ENCODE peak calls at places on chromosome 11, in nine cellular contexts. One of them, this sample, is unnamed.

GRCh38 chr11:112279901-112280267 is 19.2 kb upstream of the PLET1 start:
- DNase-seq in tibial artery: peak; percentile 51
- DNase-seq in heart left ventricle: peak; percentile 70
- DNase-seq in left lung: peak; percentile 74
- DNase-seq in colonic mucosa: peak; percentile 80
- DNase-seq in heart right ventricle: peak; percentile 80
- DNase-seq in endodermal cell: peak; percentile 92
- DNase-seq in ovary: peak; percentile 61
- DNase-seq in AG04450: no peak
- DNase-seq in this sample: peak; percentile 70

GRCh38 chr11:97537407-97538150 is 1147.8 kb downstream of the JRKL start:
- DNase-seq in tibial artery: no peak
- DNase-seq in heart left ventricle: no peak
- DNase-seq in left lung: no peak
- DNase-seq in colonic mucosa: no peak
- DNase-seq in heart right ventricle: no peak
- DNase-seq in endodermal cell: peak; percentile 47
- DNase-seq in ovary: no peak
- DNase-seq in AG04450: no peak
- DNase-seq in this sample: no peak

GRCh38 chr11:79400717-79401330 is 40.0 kb downstream of the TENM4 start:
- DNase-seq in tibial artery: no peak
- DNase-seq in heart left ventricle: no peak
- DNase-seq in left lung: no peak
- DNase-seq in colonic mucosa: peak; percentile 40
- DNase-seq in heart right ventricle: peak; percentile 39
- DNase-seq in endodermal cell: peak; percentile 89
- DNase-seq in ovary: peak; percentile 40
- DNase-seq in AG04450: no peak
- DNase-seq in this sample: peak; percentile 36

GRCh38 chr11:131624526-131624925 is 254.1 kb downstream of the NTM start:
- DNase-seq in tibial artery: no peak
- DNase-seq in heart left ventricle: no peak
- DNase-seq in left lung: no peak
- DNase-seq in colonic mucosa: no peak
- DNase-seq in heart right ventricle: no peak
- DNase-seq in endodermal cell: no peak
- DNase-seq in ovary: no peak
- DNase-seq in AG04450: no peak
- DNase-seq in this sample: no peak

GRCh38 chr11:75269896-75270295 is 29.3 kb downstream of the TPBGL start:
- DNase-seq in tibial artery: no peak
- DNase-seq in heart left ventricle: no peak
- DNase-seq in left lung: peak; percentile 19
- DNase-seq in colonic mucosa: no peak
- DNase-seq in heart right ventricle: no peak
- DNase-seq in endodermal cell: peak; percentile 37
- DNase-seq in ovary: peak; percentile 5
- DNase-seq in AG04450: no peak
- DNase-seq in this sample: no peak

GRCh38 chr11:134905966-134906955 is 494.2 kb upstream of the B3GAT1 start:
- DNase-seq in tibial artery: no peak
- DNase-seq in heart left ventricle: no peak
- DNase-seq in left lung: no peak
- DNase-seq in colonic mucosa: no peak
- DNase-seq in heart right ventricle: no peak
- DNase-seq in endodermal cell: no peak
- DNase-seq in ovary: no peak
- DNase-seq in AG04450: no peak
- DNase-seq in this sample: no peak

GRCh38 chr11:69012092-69013008 is 696 bp downstream of the MRGPRF start:
- DNase-seq in tibial artery: peak; percentile 55
- DNase-seq in heart left ventricle: no peak
- DNase-seq in left lung: no peak
- DNase-seq in colonic mucosa: no peak
- DNase-seq in heart right ventricle: no peak
- DNase-seq in endodermal cell: peak; percentile 73
- DNase-seq in ovary: peak; percentile 61
- DNase-seq in AG04450: no peak
- DNase-seq in this sample: no peak

GRCh38 chr11:119537641-119538253 is 114.8 kb upstream of the THY1 start:
- DNase-seq in tibial artery: no peak
- DNase-seq in heart left ventricle: no peak
- DNase-seq in left lung: no peak
- DNase-seq in colonic mucosa: no peak
- DNase-seq in heart right ventricle: no peak
- DNase-seq in endodermal cell: peak; percentile 26
- DNase-seq in ovary: no peak
- DNase-seq in AG04450: no peak
- DNase-seq in this sample: no peak

GRCh38 chr11:112614605-112615004 is 346.6 kb upstream of the NCAM1 start:
- DNase-seq in tibial artery: no peak
- DNase-seq in heart left ventricle: no peak
- DNase-seq in left lung: no peak
- DNase-seq in colonic mucosa: no peak
- DNase-seq in heart right ventricle: no peak
- DNase-seq in endodermal cell: no peak
- DNase-seq in ovary: no peak
- DNase-seq in AG04450: no peak
- DNase-seq in this sample: no peak

GRCh38 chr11:82680252-82680651 is 53.4 kb downstream of the FAM181B start:
- DNase-seq in tibial artery: no peak
- DNase-seq in heart left ventricle: no peak
- DNase-seq in left lung: no peak
- DNase-seq in colonic mucosa: peak; percentile 74
- DNase-seq in heart right ventricle: no peak
- DNase-seq in endodermal cell: no peak
- DNase-seq in ovary: no peak
- DNase-seq in AG04450: no peak
- DNase-seq in this sample: no peak

GRCh38 chr11:19756675-19757475 is 44.2 kb downstream of the NAV2 start:
- DNase-seq in tibial artery: no peak
- DNase-seq in heart left ventricle: no peak
- DNase-seq in left lung: no peak
- DNase-seq in colonic mucosa: no peak
- DNase-seq in heart right ventricle: no peak
- DNase-seq in endodermal cell: no peak
- DNase-seq in ovary: no peak
- DNase-seq in AG04450: no peak
- DNase-seq in this sample: peak; percentile 48

GRCh38 chr11:61079416-61080150 is 22.7 kb upstream of the CD5 start:
- DNase-seq in tibial artery: no peak
- DNase-seq in heart left ventricle: no peak
- DNase-seq in left lung: no peak
- DNase-seq in colonic mucosa: no peak
- DNase-seq in heart right ventricle: no peak
- DNase-seq in endodermal cell: no peak
- DNase-seq in ovary: no peak
- DNase-seq in AG04450: no peak
- DNase-seq in this sample: no peak
- H3K27ac ChIP-seq in tibial artery: no peak overlapping the region
- H3K27ac ChIP-seq in heart left ventricle: no peak overlapping the region
- H3K27ac ChIP-seq in left lung: no peak overlapping the region
- H3K27ac ChIP-seq in colonic mucosa: no peak overlapping the region
- H3K27ac ChIP-seq in heart right ventricle: no peak overlapping the region
- H3K27ac ChIP-seq in endodermal cell: no peak overlapping the region
- H3K27ac ChIP-seq in ovary: no peak overlapping the region
- H3K27ac ChIP-seq in AG04450: no peak overlapping the region
- H3K27ac ChIP-seq in this sample: no peak overlapping the region

GRCh38 chr11:306645-307371 is 808 bp upstream of the IFITM2 start:
- DNase-seq in tibial artery: no peak
- DNase-seq in heart left ventricle: no peak
- DNase-seq in left lung: no peak
- DNase-seq in colonic mucosa: no peak
- DNase-seq in heart right ventricle: peak; percentile 19
- DNase-seq in endodermal cell: no peak
- DNase-seq in ovary: no peak
- DNase-seq in AG04450: no peak
- DNase-seq in this sample: no peak
- H3K27ac ChIP-seq in tibial artery: peak overlapping the region; percentile 79
- H3K27ac ChIP-seq in heart left ventricle: peak overlapping the region; percentile 89
- H3K27ac ChIP-seq in left lung: peak overlapping the region; percentile 93
- H3K27ac ChIP-seq in colonic mucosa: peak overlapping the region; percentile 78
- H3K27ac ChIP-seq in heart right ventricle: peak overlapping the region; percentile 82
- H3K27ac ChIP-seq in endodermal cell: no peak overlapping the region
- H3K27ac ChIP-seq in ovary: no peak overlapping the region
- H3K27ac ChIP-seq in AG04450: no peak overlapping the region
- H3K27ac ChIP-seq in this sample: peak overlapping the region; percentile 93

DNA sequence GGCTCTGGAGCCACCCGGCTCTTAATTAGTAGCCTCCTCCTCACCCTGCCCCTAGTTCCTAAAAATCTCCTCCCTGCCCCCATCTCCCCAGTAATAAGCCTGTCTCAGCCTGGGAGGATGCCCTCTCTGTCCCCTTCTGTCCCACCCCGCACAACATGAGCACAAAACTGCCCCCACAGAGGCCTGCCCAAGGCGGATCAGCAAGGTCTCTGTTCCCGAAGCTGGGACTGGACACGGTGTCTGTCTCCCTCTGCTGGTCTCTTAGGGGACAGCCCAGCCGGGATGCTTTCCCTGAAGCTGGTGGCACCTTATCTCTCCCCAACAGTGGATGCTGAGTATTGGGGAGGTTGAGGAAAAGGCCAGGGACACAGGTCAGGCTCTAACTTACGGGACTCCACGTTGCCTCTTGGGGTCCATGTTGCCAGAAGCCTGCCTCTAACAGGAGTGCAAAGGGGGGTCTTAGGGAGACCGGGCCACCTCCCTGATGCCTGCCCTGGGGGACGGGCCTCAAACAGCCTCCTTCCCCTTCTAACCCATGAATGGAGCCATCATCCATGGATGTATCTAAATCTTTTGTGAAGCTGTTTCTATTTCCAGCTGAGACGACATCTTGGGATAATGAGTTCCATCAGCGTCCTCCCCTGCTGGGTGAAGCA is 9.2 kb upstream of the RAD9A start:
- DNase-seq in tibial artery: peak; percentile 78
- DNase-seq in heart left ventricle: peak; percentile 80
- DNase-seq in left lung: peak; percentile 83
- DNase-seq in colonic mucosa: peak; percentile 88
- DNase-seq in heart right ventricle: peak; percentile 81
- DNase-seq in endodermal cell: peak; percentile 95
- DNase-seq in ovary: peak; percentile 82
- DNase-seq in AG04450: no peak
- DNase-seq in this sample: peak; percentile 78
- H3K27ac ChIP-seq in tibial artery: no peak overlapping the region
- H3K27ac ChIP-seq in heart left ventricle: no peak overlapping the region
- H3K27ac ChIP-seq in left lung: peak overlapping the region; percentile 80
- H3K27ac ChIP-seq in colonic mucosa: no peak overlapping the region
- H3K27ac ChIP-seq in heart right ventricle: no peak overlapping the region
- H3K27ac ChIP-seq in endodermal cell: no peak overlapping the region
- H3K27ac ChIP-seq in ovary: no peak overlapping the region
- H3K27ac ChIP-seq in AG04450: no peak overlapping the region
- H3K27ac ChIP-seq in this sample: no peak overlapping the region

DNA sequence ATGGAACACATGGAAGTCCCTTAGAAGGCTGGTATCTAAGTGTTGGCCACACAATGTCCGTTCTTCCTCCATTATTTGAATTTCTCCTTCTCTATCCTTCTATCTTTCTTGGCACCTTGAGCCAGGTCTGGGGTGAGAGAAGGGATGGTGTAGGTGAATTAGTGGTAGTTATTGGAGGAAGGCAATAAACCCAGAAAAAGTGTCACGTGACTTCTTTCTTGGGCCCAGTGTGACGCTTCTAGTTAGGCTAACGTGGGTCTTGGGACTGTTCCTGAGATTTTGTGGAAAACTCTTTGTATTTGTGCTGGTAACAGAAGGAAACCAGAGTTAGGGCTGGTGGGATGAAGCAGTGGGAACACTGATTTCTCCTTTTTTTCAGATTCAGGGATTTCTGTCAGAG is 53.1 kb upstream of the ELF5 start:
- DNase-seq in tibial artery: no peak
- DNase-seq in heart left ventricle: no peak
- DNase-seq in left lung: no peak
- DNase-seq in colonic mucosa: no peak
- DNase-seq in heart right ventricle: no peak
- DNase-seq in endodermal cell: no peak
- DNase-seq in ovary: no peak
- DNase-seq in AG04450: no peak
- DNase-seq in this sample: no peak
- H3K27ac ChIP-seq in tibial artery: no peak overlapping the region
- H3K27ac ChIP-seq in heart left ventricle: no peak overlapping the region
- H3K27ac ChIP-seq in left lung: no peak overlapping the region
- H3K27ac ChIP-seq in colonic mucosa: no peak overlapping the region
- H3K27ac ChIP-seq in heart right ventricle: no peak overlapping the region
- H3K27ac ChIP-seq in endodermal cell: no peak overlapping the region
- H3K27ac ChIP-seq in ovary: no peak overlapping the region
- H3K27ac ChIP-seq in AG04450: no peak overlapping the region
- H3K27ac ChIP-seq in this sample: no peak overlapping the region

GRCh38 chr11:65977621-65978390 is 16.3 kb downstream of the SART1 start:
- DNase-seq in tibial artery: no peak
- DNase-seq in heart left ventricle: no peak
- DNase-seq in left lung: no peak
- DNase-seq in colonic mucosa: no peak
- DNase-seq in heart right ventricle: no peak
- DNase-seq in endodermal cell: no peak
- DNase-seq in ovary: no peak
- DNase-seq in AG04450: no peak
- DNase-seq in this sample: no peak

GRCh38 chr11:65972116-65972515 is 10.6 kb downstream of the SART1 start:
- DNase-seq in tibial artery: no peak
- DNase-seq in heart left ventricle: no peak
- DNase-seq in left lung: no peak
- DNase-seq in colonic mucosa: no peak
- DNase-seq in heart right ventricle: no peak
- DNase-seq in endodermal cell: no peak
- DNase-seq in ovary: peak; percentile 3
- DNase-seq in AG04450: no peak
- DNase-seq in this sample: no peak

GRCh38 chr11:65975771-65976170 is 14.2 kb downstream of the SART1 start:
- DNase-seq in tibial artery: no peak
- DNase-seq in heart left ventricle: no peak
- DNase-seq in left lung: no peak
- DNase-seq in colonic mucosa: no peak
- DNase-seq in heart right ventricle: no peak
- DNase-seq in endodermal cell: no peak
- DNase-seq in ovary: no peak
- DNase-seq in AG04450: no peak
- DNase-seq in this sample: no peak

GRCh38 chr11:65976216-65977176 is 15.0 kb downstream of the SART1 start:
- DNase-seq in tibial artery: no peak
- DNase-seq in heart left ventricle: no peak
- DNase-seq in left lung: no peak
- DNase-seq in colonic mucosa: no peak
- DNase-seq in heart right ventricle: no peak
- DNase-seq in endodermal cell: no peak
- DNase-seq in ovary: no peak
- DNase-seq in AG04450: no peak
- DNase-seq in this sample: no peak

DNA sequence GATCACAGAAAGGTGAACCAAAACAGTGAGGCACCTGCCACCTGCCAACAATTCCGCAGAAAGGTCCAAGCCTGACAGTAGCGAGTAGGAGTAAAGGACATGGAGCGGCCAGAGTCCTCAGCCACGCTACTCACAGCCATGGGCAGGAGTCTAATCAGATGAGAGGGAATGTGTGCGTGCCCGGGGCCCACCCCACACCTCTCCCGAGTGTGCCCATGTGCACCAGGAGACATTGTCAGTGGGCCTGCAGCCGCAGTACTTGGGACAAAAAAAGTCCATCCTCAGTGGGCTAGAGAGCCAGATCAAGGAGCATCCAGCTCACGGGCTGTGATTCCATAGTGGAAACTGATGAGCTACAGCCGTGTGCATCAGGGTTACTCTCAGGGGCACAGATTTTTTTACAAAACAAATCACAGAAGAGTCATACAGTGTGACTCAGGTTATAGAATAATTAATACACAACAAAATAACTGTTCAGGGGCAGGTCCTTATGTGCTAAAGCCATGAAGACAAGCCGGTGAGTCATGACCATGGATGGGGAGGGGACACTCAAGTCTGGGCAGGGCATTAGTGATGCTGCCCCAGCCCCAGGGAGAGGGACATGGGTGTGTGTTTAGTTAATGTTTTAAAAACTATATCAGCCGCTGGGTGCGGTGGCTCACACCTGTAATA is 12.0 kb downstream of the SART1 start:
- DNase-seq in tibial artery: no peak
- DNase-seq in heart left ventricle: no peak
- DNase-seq in left lung: no peak
- DNase-seq in colonic mucosa: no peak
- DNase-seq in heart right ventricle: no peak
- DNase-seq in endodermal cell: no peak
- DNase-seq in ovary: no peak
- DNase-seq in AG04450: no peak
- DNase-seq in this sample: no peak
- H3K27ac ChIP-seq in tibial artery: no peak overlapping the region
- H3K27ac ChIP-seq in heart left ventricle: no peak overlapping the region
- H3K27ac ChIP-seq in left lung: no peak overlapping the region
- H3K27ac ChIP-seq in colonic mucosa: no peak overlapping the region
- H3K27ac ChIP-seq in heart right ventricle: no peak overlapping the region
- H3K27ac ChIP-seq in endodermal cell: no peak overlapping the region
- H3K27ac ChIP-seq in ovary: no peak overlapping the region
- H3K27ac ChIP-seq in AG04450: no peak overlapping the region
- H3K27ac ChIP-seq in this sample: no peak overlapping the region

This sample was measured in left ventricle myocardium inferior.